ENCODE peak calls at places on chromosomes 6 and 20, in ten cellular contexts. One of them, this sample, is unnamed.
A peak's percentile ranks its signal among the peaks of the same experiment; 100 is the strongest.

GRCh38 chr20:45547206-45547770 is at the start of gene EPPIN:
- DNase-seq in Peyer's patch: no peak
- DNase-seq in CD4-positive, alpha-beta T cell: no peak
- DNase-seq in brain microvascular endothelial cell: no peak
- DNase-seq in esophagus muscularis mucosa: peak; percentile 83
- DNase-seq in cardiac fibroblast: no peak
- DNase-seq in BJ: no peak
- DNase-seq in A549: no peak
- DNase-seq in ovary: no peak
- DNase-seq in psoas muscle: no peak
- DNase-seq in this sample: no peak

GRCh38 chr6:79117752-79118151 is 39.7 kb upstream of the PHIP start:
- DNase-seq in Peyer's patch: no peak
- DNase-seq in CD4-positive, alpha-beta T cell: no peak
- DNase-seq in brain microvascular endothelial cell: peak; percentile 8
- DNase-seq in esophagus muscularis mucosa: no peak
- DNase-seq in cardiac fibroblast: no peak
- DNase-seq in BJ: no peak
- DNase-seq in A549: no peak
- DNase-seq in ovary: no peak
- DNase-seq in psoas muscle: no peak
- DNase-seq in this sample: no peak

GRCh38 chr20:59645316-59645715 is 41.0 kb downstream of the PHACTR3 start:
- DNase-seq in Peyer's patch: no peak
- DNase-seq in CD4-positive, alpha-beta T cell: no peak
- DNase-seq in brain microvascular endothelial cell: no peak
- DNase-seq in esophagus muscularis mucosa: peak; percentile 77
- DNase-seq in cardiac fibroblast: no peak
- DNase-seq in BJ: no peak
- DNase-seq in A549: no peak
- DNase-seq in ovary: no peak
- DNase-seq in psoas muscle: no peak
- DNase-seq in this sample: no peak

GRCh38 chr6:137166247-137167098 is 7.0 kb downstream of the IL22RA2 start:
- DNase-seq in Peyer's patch: no peak
- DNase-seq in CD4-positive, alpha-beta T cell: no peak
- DNase-seq in brain microvascular endothelial cell: no peak
- DNase-seq in esophagus muscularis mucosa: no peak
- DNase-seq in cardiac fibroblast: no peak
- DNase-seq in BJ: no peak
- DNase-seq in A549: no peak
- DNase-seq in ovary: no peak
- DNase-seq in psoas muscle: no peak
- DNase-seq in this sample: no peak

GRCh38 chr6:54428437-54428836 is 120.2 kb downstream of the TINAG start:
- DNase-seq in Peyer's patch: no peak
- DNase-seq in CD4-positive, alpha-beta T cell: no peak
- DNase-seq in brain microvascular endothelial cell: no peak
- DNase-seq in esophagus muscularis mucosa: no peak
- DNase-seq in cardiac fibroblast: no peak
- DNase-seq in BJ: no peak
- DNase-seq in A549: no peak
- DNase-seq in ovary: no peak
- DNase-seq in psoas muscle: no peak
- DNase-seq in this sample: no peak

GRCh38 chr20:41480054-41480770 is 113.6 kb upstream of the EMILIN3 start:
- DNase-seq in Peyer's patch: no peak
- DNase-seq in CD4-positive, alpha-beta T cell: no peak
- DNase-seq in brain microvascular endothelial cell: no peak
- DNase-seq in esophagus muscularis mucosa: no peak
- DNase-seq in cardiac fibroblast: peak; percentile 24
- DNase-seq in BJ: no peak
- DNase-seq in A549: no peak
- DNase-seq in ovary: no peak
- DNase-seq in psoas muscle: no peak
- DNase-seq in this sample: no peak

GRCh38 chr20:45100563-45101245 is at the start of gene KCNS1:
- DNase-seq in Peyer's patch: no peak
- DNase-seq in CD4-positive, alpha-beta T cell: no peak
- DNase-seq in brain microvascular endothelial cell: peak; percentile 9
- DNase-seq in esophagus muscularis mucosa: no peak
- DNase-seq in cardiac fibroblast: peak; percentile 33
- DNase-seq in BJ: no peak
- DNase-seq in A549: no peak
- DNase-seq in ovary: no peak
- DNase-seq in psoas muscle: no peak
- DNase-seq in this sample: no peak

GRCh38 chr6:109961666-109962065 is 16.4 kb upstream of the GPR6 start:
- DNase-seq in Peyer's patch: no peak
- DNase-seq in CD4-positive, alpha-beta T cell: no peak
- DNase-seq in brain microvascular endothelial cell: no peak
- DNase-seq in esophagus muscularis mucosa: no peak
- DNase-seq in cardiac fibroblast: peak; percentile 3
- DNase-seq in BJ: no peak
- DNase-seq in A549: no peak
- DNase-seq in ovary: no peak
- DNase-seq in psoas muscle: no peak
- DNase-seq in this sample: no peak

GRCh38 chr6:11085758-11086435 is 7.7 kb upstream of the SMIM13 start:
- DNase-seq in Peyer's patch: no peak
- DNase-seq in CD4-positive, alpha-beta T cell: no peak
- DNase-seq in brain microvascular endothelial cell: peak; percentile 55
- DNase-seq in esophagus muscularis mucosa: no peak
- DNase-seq in cardiac fibroblast: peak; percentile 69
- DNase-seq in BJ: no peak
- DNase-seq in A549: no peak
- DNase-seq in ovary: no peak
- DNase-seq in psoas muscle: no peak
- DNase-seq in this sample: no peak

GRCh38 chr6:47772993-47773392 is 8.8 kb upstream of the OPN5 start:
- DNase-seq in Peyer's patch: no peak
- DNase-seq in CD4-positive, alpha-beta T cell: no peak
- DNase-seq in brain microvascular endothelial cell: no peak
- DNase-seq in esophagus muscularis mucosa: no peak
- DNase-seq in cardiac fibroblast: no peak
- DNase-seq in BJ: no peak
- DNase-seq in A549: no peak
- DNase-seq in ovary: no peak
- DNase-seq in psoas muscle: no peak
- DNase-seq in this sample: no peak

GRCh38 chr20:20859510-20859909 is 147.1 kb upstream of the RALGAPA2 start:
- DNase-seq in Peyer's patch: no peak
- DNase-seq in CD4-positive, alpha-beta T cell: no peak
- DNase-seq in brain microvascular endothelial cell: no peak
- DNase-seq in esophagus muscularis mucosa: no peak
- DNase-seq in cardiac fibroblast: no peak
- DNase-seq in BJ: no peak
- DNase-seq in A549: no peak
- DNase-seq in ovary: no peak
- DNase-seq in psoas muscle: no peak
- DNase-seq in this sample: no peak

GRCh38 chr20:20869161-20869560 is 156.7 kb upstream of the RALGAPA2 start:
- DNase-seq in Peyer's patch: no peak
- DNase-seq in CD4-positive, alpha-beta T cell: no peak
- DNase-seq in brain microvascular endothelial cell: no peak
- DNase-seq in esophagus muscularis mucosa: no peak
- DNase-seq in cardiac fibroblast: no peak
- DNase-seq in BJ: no peak
- DNase-seq in A549: no peak
- DNase-seq in ovary: no peak
- DNase-seq in psoas muscle: no peak
- DNase-seq in this sample: no peak

GRCh38 chr20:20860078-20860806 is 147.8 kb upstream of the RALGAPA2 start:
- DNase-seq in Peyer's patch: peak; percentile 83
- DNase-seq in CD4-positive, alpha-beta T cell: peak; percentile 74
- DNase-seq in brain microvascular endothelial cell: peak; percentile 88
- DNase-seq in esophagus muscularis mucosa: peak; percentile 91
- DNase-seq in cardiac fibroblast: peak; percentile 82
- DNase-seq in BJ: peak; percentile 31
- DNase-seq in A549: peak; percentile 92
- DNase-seq in ovary: peak; percentile 69
- DNase-seq in psoas muscle: peak; percentile 92
- DNase-seq in this sample: peak; percentile 60

GRCh38 chr20:20864346-20865096 is 152.1 kb upstream of the RALGAPA2 start:
- DNase-seq in Peyer's patch: no peak
- DNase-seq in CD4-positive, alpha-beta T cell: no peak
- DNase-seq in brain microvascular endothelial cell: no peak
- DNase-seq in esophagus muscularis mucosa: no peak
- DNase-seq in cardiac fibroblast: peak; percentile 3
- DNase-seq in BJ: no peak
- DNase-seq in A549: peak; percentile 40
- DNase-seq in ovary: no peak
- DNase-seq in psoas muscle: no peak
- DNase-seq in this sample: no peak
- TF ChIP-seq CTCF in Peyer's patch: no peak
- TF ChIP-seq CTCF in CD4-positive, alpha-beta T cell: no peak
- TF ChIP-seq CTCF in brain microvascular endothelial cell: no peak
- TF ChIP-seq CTCF in esophagus muscularis mucosa: no peak
- TF ChIP-seq CTCF in cardiac fibroblast: no peak
- TF ChIP-seq CTCF in BJ: no peak
- TF ChIP-seq CTCF in A549: peak; percentile 38
- TF ChIP-seq CTCF in ovary: no peak
- TF ChIP-seq CTCF in psoas muscle: peak; percentile 31
- TF ChIP-seq CTCF in this sample: no peak

GRCh38 chr6:150878347-150879213 is 13.1 kb downstream of the MTHFD1L start:
- DNase-seq in Peyer's patch: no peak
- DNase-seq in CD4-positive, alpha-beta T cell: no peak
- DNase-seq in brain microvascular endothelial cell: no peak
- DNase-seq in esophagus muscularis mucosa: no peak
- DNase-seq in cardiac fibroblast: no peak
- DNase-seq in BJ: no peak
- DNase-seq in A549: no peak
- DNase-seq in ovary: no peak
- DNase-seq in psoas muscle: no peak
- DNase-seq in this sample: no peak

GRCh38 chr6:150876598-150876997 is 11.1 kb downstream of the MTHFD1L start:
- DNase-seq in Peyer's patch: no peak
- DNase-seq in CD4-positive, alpha-beta T cell: no peak
- DNase-seq in brain microvascular endothelial cell: no peak
- DNase-seq in esophagus muscularis mucosa: no peak
- DNase-seq in cardiac fibroblast: peak; percentile 64
- DNase-seq in BJ: no peak
- DNase-seq in A549: no peak
- DNase-seq in ovary: no peak
- DNase-seq in psoas muscle: peak; percentile 77
- DNase-seq in this sample: no peak

GRCh38 chr6:150874184-150874583 is 8.7 kb downstream of the MTHFD1L start:
- DNase-seq in Peyer's patch: no peak
- DNase-seq in CD4-positive, alpha-beta T cell: no peak
- DNase-seq in brain microvascular endothelial cell: no peak
- DNase-seq in esophagus muscularis mucosa: no peak
- DNase-seq in cardiac fibroblast: no peak
- DNase-seq in BJ: no peak
- DNase-seq in A549: no peak
- DNase-seq in ovary: no peak
- DNase-seq in psoas muscle: no peak
- DNase-seq in this sample: no peak

GRCh38 chr6:150880336-150880735 is 14.8 kb downstream of the MTHFD1L start:
- DNase-seq in Peyer's patch: no peak
- DNase-seq in CD4-positive, alpha-beta T cell: no peak
- DNase-seq in brain microvascular endothelial cell: no peak
- DNase-seq in esophagus muscularis mucosa: no peak
- DNase-seq in cardiac fibroblast: no peak
- DNase-seq in BJ: no peak
- DNase-seq in A549: no peak
- DNase-seq in ovary: no peak
- DNase-seq in psoas muscle: no peak
- DNase-seq in this sample: no peak

GRCh38 chr6:150877928-150878327 is 12.4 kb downstream of the MTHFD1L start:
- DNase-seq in Peyer's patch: peak; percentile 79
- DNase-seq in CD4-positive, alpha-beta T cell: no peak
- DNase-seq in brain microvascular endothelial cell: no peak
- DNase-seq in esophagus muscularis mucosa: no peak
- DNase-seq in cardiac fibroblast: no peak
- DNase-seq in BJ: no peak
- DNase-seq in A549: no peak
- DNase-seq in ovary: no peak
- DNase-seq in psoas muscle: no peak
- DNase-seq in this sample: no peak
- TF ChIP-seq CTCF in Peyer's patch: no peak
- TF ChIP-seq CTCF in CD4-positive, alpha-beta T cell: no peak
- TF ChIP-seq CTCF in brain microvascular endothelial cell: no peak
- TF ChIP-seq CTCF in esophagus muscularis mucosa: no peak
- TF ChIP-seq CTCF in cardiac fibroblast: no peak
- TF ChIP-seq CTCF in BJ: no peak
- TF ChIP-seq CTCF in A549: no peak
- TF ChIP-seq CTCF in ovary: no peak
- TF ChIP-seq CTCF in psoas muscle: no peak
- TF ChIP-seq CTCF in this sample: no peak

GRCh38 chr20:57692393-57692792 is 17.4 kb downstream of the PMEPA1 start:
- DNase-seq in Peyer's patch: no peak
- DNase-seq in CD4-positive, alpha-beta T cell: no peak
- DNase-seq in brain microvascular endothelial cell: no peak
- DNase-seq in esophagus muscularis mucosa: no peak
- DNase-seq in cardiac fibroblast: no peak
- DNase-seq in BJ: no peak
- DNase-seq in A549: no peak
- DNase-seq in ovary: no peak
- DNase-seq in psoas muscle: no peak
- DNase-seq in this sample: no peak

GRCh38 chr20:57694481-57694880 is 15.3 kb downstream of the PMEPA1 start:
- DNase-seq in Peyer's patch: no peak
- DNase-seq in CD4-positive, alpha-beta T cell: no peak
- DNase-seq in brain microvascular endothelial cell: no peak
- DNase-seq in esophagus muscularis mucosa: no peak
- DNase-seq in cardiac fibroblast: no peak
- DNase-seq in BJ: no peak
- DNase-seq in A549: no peak
- DNase-seq in ovary: no peak
- DNase-seq in psoas muscle: no peak
- DNase-seq in this sample: no peak

GRCh38 chr20:57695012-57695411 is 14.8 kb downstream of the PMEPA1 start:
- DNase-seq in Peyer's patch: no peak
- DNase-seq in CD4-positive, alpha-beta T cell: no peak
- DNase-seq in brain microvascular endothelial cell: no peak
- DNase-seq in esophagus muscularis mucosa: no peak
- DNase-seq in cardiac fibroblast: no peak
- DNase-seq in BJ: no peak
- DNase-seq in A549: no peak
- DNase-seq in ovary: no peak
- DNase-seq in psoas muscle: no peak
- DNase-seq in this sample: no peak

GRCh38 chr20:57693670-57694329 is 16.0 kb downstream of the PMEPA1 start:
- DNase-seq in Peyer's patch: no peak
- DNase-seq in CD4-positive, alpha-beta T cell: no peak
- DNase-seq in brain microvascular endothelial cell: no peak
- DNase-seq in esophagus muscularis mucosa: no peak
- DNase-seq in cardiac fibroblast: no peak
- DNase-seq in BJ: no peak
- DNase-seq in A549: no peak
- DNase-seq in ovary: no peak
- DNase-seq in psoas muscle: no peak
- DNase-seq in this sample: no peak

GRCh38 chr20:57693002-57693582 is 16.7 kb downstream of the PMEPA1 start:
- DNase-seq in Peyer's patch: peak; percentile 83
- DNase-seq in CD4-positive, alpha-beta T cell: no peak
- DNase-seq in brain microvascular endothelial cell: no peak
- DNase-seq in esophagus muscularis mucosa: no peak
- DNase-seq in cardiac fibroblast: no peak
- DNase-seq in BJ: no peak
- DNase-seq in A549: no peak
- DNase-seq in ovary: no peak
- DNase-seq in psoas muscle: no peak
- DNase-seq in this sample: no peak
- TF ChIP-seq CTCF in Peyer's patch: peak; percentile 6
- TF ChIP-seq CTCF in CD4-positive, alpha-beta T cell: peak; percentile 20
- TF ChIP-seq CTCF in brain microvascular endothelial cell: peak; percentile 36
- TF ChIP-seq CTCF in esophagus muscularis mucosa: no peak
- TF ChIP-seq CTCF in cardiac fibroblast: no peak
- TF ChIP-seq CTCF in BJ: no peak
- TF ChIP-seq CTCF in A549: peak; percentile 15
- TF ChIP-seq CTCF in ovary: no peak
- TF ChIP-seq CTCF in psoas muscle: peak; percentile 10
- TF ChIP-seq CTCF in this sample: no peak

GRCh38 chr20:8800089-8800488 is 268.8 kb upstream of the PLCB4 start:
- DNase-seq in Peyer's patch: no peak
- DNase-seq in CD4-positive, alpha-beta T cell: no peak
- DNase-seq in brain microvascular endothelial cell: no peak
- DNase-seq in esophagus muscularis mucosa: no peak
- DNase-seq in cardiac fibroblast: no peak
- DNase-seq in BJ: no peak
- DNase-seq in A549: no peak
- DNase-seq in ovary: no peak
- DNase-seq in psoas muscle: no peak
- DNase-seq in this sample: no peak
- TF ChIP-seq CTCF in Peyer's patch: no peak
- TF ChIP-seq CTCF in CD4-positive, alpha-beta T cell: no peak
- TF ChIP-seq CTCF in brain microvascular endothelial cell: no peak
- TF ChIP-seq CTCF in esophagus muscularis mucosa: no peak
- TF ChIP-seq CTCF in cardiac fibroblast: no peak
- TF ChIP-seq CTCF in BJ: no peak
- TF ChIP-seq CTCF in A549: peak; percentile 26
- TF ChIP-seq CTCF in ovary: no peak
- TF ChIP-seq CTCF in psoas muscle: no peak
- TF ChIP-seq CTCF in this sample: no peak